ENCODE peak calls at places on chromosomes 2 and 18, in four cellular contexts. L is H1, U is trophoblast cell, I is neuronal stem cell. X is an unnamed sample.

GRCh38 chr2:10316336-10316735 is 13.6 kb downstream of the HPCAL1 start:
- DNase-seq in L (no peak), U (no peak), I (no peak), X (peak)

GRCh38 chr18:24741961-24742738 is 281.7 kb downstream of the HRH4 start:
- DNase-seq in L (no peak), U (peak), I (no peak), X (peak)

GRCh38 chr2:5057895-5058294 is 634.3 kb upstream of the SOX11 start:
- DNase-seq in L (no peak), U (no peak), I (no peak), X (no peak)

GRCh38 chr2:46765045-46765444 is 150.6 kb downstream of the MCFD2 start:
- DNase-seq in L (no peak), U (no peak), I (no peak), X (no peak)

GRCh38 chr2:55961318-55961911 is 37.8 kb upstream of the EFEMP1 start:
- DNase-seq in L (no peak), U (peak), I (peak), X (peak)

GRCh38 chr2:135783416-135783815 is 41.8 kb downstream of the UBXN4 start:
- DNase-seq in L (no peak), U (no peak), I (no peak), X (no peak)

GRCh38 chr2:119760876-119761275 is 1.2 kb downstream of the PTPN4 start:
- DNase-seq in L (no peak), U (no peak), I (no peak), X (peak)

GRCh38 chr2:85577386-85578242 is at the start of gene VAMP8:
- DNase-seq in L (peak), U (peak), I (no peak), X (no peak)

GRCh38 chr2:200705305-200705985 is 106.3 kb upstream of the BZW1 start:
- DNase-seq in L (peak), U (no peak), I (peak), X (peak)

GRCh38 chr18:10265560-10266235 is 188.7 kb upstream of the APCDD1 start:
- DNase-seq in L (no peak), U (peak), I (no peak), X (no peak)

GRCh38 chr2:141529674-141530073 is 601.1 kb downstream of the LRP1B start:
- DNase-seq in L (no peak), U (no peak), I (no peak), X (no peak)

GRCh38 chr18:23689031-23689615 is at the start of gene LAMA3:
- DNase-seq in L (no peak), U (peak), I (peak), X (peak)

GRCh38 chr2:66567742-66568141 is 132.8 kb downstream of the MEIS1 start:
- DNase-seq in L (no peak), U (no peak), I (no peak), X (no peak)

GRCh38 chr18:55856191-55856590 is 268.2 kb upstream of the TCF4 start:
- DNase-seq in L (peak), U (peak), I (no peak), X (peak)

GRCh38 chr2:118224144-118224887 is 136.0 kb downstream of the INSIG2 start:
- DNase-seq in L (no peak), U (peak), I (peak), X (no peak)

GRCh38 chr2:198471291-198471690 is 666.9 kb downstream of the PLCL1 start:
- DNase-seq in L (no peak), U (no peak), I (no peak), X (no peak)

GRCh38 chr2:101706819-101707177 is 9.3 kb downstream of the MAP4K4 start:
- DNase-seq in L (no peak), U (no peak), I (no peak), X (no peak)

GRCh38 chr2:179802483-179802882 is 58.9 kb downstream of the ZNF385B start:
- DNase-seq in L (no peak), U (peak), I (no peak), X (no peak)

GRCh38 chr2:177547772-177548171 is 155.2 kb downstream of the AGPS start:
- DNase-seq in L (no peak), U (no peak), I (no peak), X (no peak)

GRCh38 chr18:70490008-70490933 is 201.4 kb downstream of the SOCS6 start:
- DNase-seq in L (no peak), U (peak), I (peak), X (peak)

GRCh38 chr2:44087037-44087713 is 81.5 kb upstream of the PPM1B start:
- DNase-seq in L (peak), U (peak), I (peak), X (peak)

GRCh38 chr2:200357845-200358244 is 51.4 kb downstream of the SPATS2L start:
- DNase-seq in L (no peak), U (no peak), I (no peak), X (no peak)

GRCh38 chr2:101756266-101756665 is 58.8 kb downstream of the MAP4K4 start:
- DNase-seq in L (no peak), U (no peak), I (no peak), X (no peak)

GRCh38 chr18:34760444-34760843 is 50.3 kb downstream of the DTNA start:
- DNase-seq in L (no peak), U (no peak), I (no peak), X (no peak)

GRCh38 chr2:950627-950992 is at the start of gene SNTG2:
- DNase-seq in L (no peak), U (no peak), I (peak), X (no peak)

GRCh38 chr18:21300616-21301200 is 58.7 kb downstream of the GREB1L start:
- DNase-seq in L (no peak), U (no peak), I (no peak), X (no peak)

GRCh38 chr18:53639696-53640095 is 584.8 kb downstream of the MBD2 start:
- DNase-seq in L (no peak), U (no peak), I (no peak), X (no peak)
- H4K91ac ChIP-seq in L (no peak), U (no peak), I (no peak), X (no peak)

DNA sequence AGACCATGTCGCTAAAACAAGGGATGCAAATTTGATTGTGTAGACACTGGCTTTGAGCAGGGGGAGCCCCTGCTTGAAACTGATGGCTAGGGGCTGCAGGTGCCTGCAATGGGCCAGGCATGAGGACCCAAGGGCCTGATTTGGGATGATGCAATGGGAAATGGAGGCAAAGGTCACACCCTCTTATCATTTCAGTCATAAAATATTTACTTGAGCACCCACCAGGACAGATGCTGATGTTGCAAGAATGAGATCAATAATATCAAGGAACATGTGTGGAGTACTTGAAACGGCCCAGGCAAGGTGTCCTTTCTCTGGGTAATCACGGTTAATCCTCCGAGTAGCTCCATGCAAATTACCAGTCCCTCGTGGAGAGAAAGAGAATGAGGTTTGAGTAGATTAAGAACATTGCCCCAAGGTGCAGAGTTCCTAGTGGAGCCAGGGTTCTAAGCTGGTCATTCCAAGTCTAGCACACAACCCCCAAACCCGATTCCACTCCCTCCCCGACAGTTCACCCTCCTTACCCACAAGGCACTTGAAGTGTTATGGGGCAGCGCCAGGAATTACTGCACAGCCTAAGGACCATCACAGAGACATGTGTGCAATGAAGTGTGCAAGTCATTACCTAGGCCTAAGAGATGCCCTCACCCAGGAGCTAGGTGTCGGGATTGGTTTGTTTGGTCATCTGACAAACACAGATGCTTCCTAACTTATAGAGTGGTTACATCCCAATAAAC is 14.0 kb upstream of the TMBIM1 start:
- DNase-seq in L (no peak), U (no peak), I (no peak), X (no peak)
- H4K91ac ChIP-seq in L (no peak), U (no peak), I (no peak), X (no peak)

DNA sequence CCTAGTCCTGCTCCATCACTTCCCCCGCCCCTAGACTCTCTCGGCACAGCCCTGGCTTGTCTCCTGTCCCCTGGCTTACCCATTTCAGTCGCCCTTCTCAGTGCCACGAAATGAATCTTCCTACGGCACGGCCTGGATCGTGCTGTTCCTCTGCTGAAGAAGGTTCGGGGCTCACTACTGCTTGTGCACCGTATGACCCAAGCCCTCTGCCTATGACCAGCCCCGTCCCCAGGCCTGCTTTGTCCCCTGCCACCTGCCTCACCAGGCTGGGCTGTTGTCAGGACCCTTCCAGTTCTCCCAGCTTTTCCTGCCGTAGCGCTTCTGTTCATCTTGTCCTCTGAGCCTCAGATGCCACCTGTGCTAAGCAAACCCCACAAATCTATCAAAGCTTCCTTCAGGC is 13.9 kb downstream of the CHMP1B start:
- DNase-seq in L (no peak), U (no peak), I (no peak), X (no peak)
- H4K91ac ChIP-seq in L (no peak), U (no peak), I (no peak), X (no peak)

GRCh38 chr2:126663184-126663963 is 7.4 kb downstream of the GYPC start:
- DNase-seq in L (no peak), U (no peak), I (no peak), X (no peak)
- H4K91ac ChIP-seq in L (no peak), U (no peak), I (no peak), X (no peak)

GRCh38 chr2:171159326-171160118 is 1.2 kb downstream of the TLK1 start:
- DNase-seq in L (no peak), U (peak), I (peak), X (peak)
- H4K91ac ChIP-seq in L (peak), U (peak), I (no peak), X (peak)

GRCh38 chr2:229921101-229921891 is 513 bp downstream of the TRIP12 start:
- DNase-seq in L (no peak), U (peak), I (peak), X (peak)
- H4K91ac ChIP-seq in L (no peak), U (peak), I (peak), X (peak)

DNA sequence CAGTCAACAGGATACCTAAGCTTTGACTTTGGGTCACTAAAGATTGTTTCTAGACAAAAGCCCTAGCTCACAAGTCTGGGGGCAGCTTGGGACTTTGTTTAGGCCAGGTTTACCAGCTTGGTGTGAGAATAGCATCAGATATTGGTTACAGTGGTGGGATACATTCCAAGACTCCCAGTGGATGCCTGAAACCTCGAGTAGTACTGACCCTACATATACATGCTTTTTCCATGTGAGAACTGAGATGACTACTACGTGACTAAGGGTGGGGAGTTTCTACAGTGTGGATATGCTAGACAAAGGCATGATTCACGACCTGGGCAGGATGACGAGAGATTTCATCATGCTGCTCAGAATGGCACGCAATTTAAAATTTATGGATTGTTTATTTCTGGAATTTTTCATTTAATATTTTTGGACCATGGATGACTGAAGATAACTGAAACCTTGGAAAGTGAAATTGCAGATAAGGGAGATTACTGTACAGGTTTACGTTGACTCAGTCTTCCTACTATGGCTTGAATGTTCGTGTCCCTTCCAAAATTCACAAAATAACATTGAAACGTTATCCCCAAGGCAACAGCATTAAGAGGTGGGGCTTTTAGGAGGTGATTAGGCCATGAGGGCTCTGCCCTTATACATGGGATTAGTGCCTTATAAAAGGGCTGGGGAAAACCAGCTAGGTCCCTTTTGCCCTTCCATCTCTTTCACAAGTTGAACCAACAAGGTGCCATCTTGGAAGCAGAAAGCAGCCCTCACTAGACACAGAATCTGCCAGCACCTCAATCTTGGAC is 50.2 kb upstream of the CTAGE1 start:
- DNase-seq in L (no peak), U (peak), I (no peak), X (peak)
- H4K91ac ChIP-seq in L (no peak), U (no peak), I (no peak), X (peak)

GRCh38 chr2:165069131-165069530 is 113.8 kb upstream of the SLC38A11 start:
- DNase-seq in L (no peak), U (no peak), I (no peak), X (peak)

GRCh38 chr2:165074323-165074722 is 119.0 kb upstream of the SLC38A11 start:
- DNase-seq in L (no peak), U (no peak), I (no peak), X (no peak)

GRCh38 chr2:165067958-165068612 is 112.8 kb upstream of the SLC38A11 start:
- DNase-seq in L (peak), U (peak), I (peak), X (peak)

GRCh38 chr2:165074884-165075283 is 119.6 kb upstream of the SLC38A11 start:
- DNase-seq in L (no peak), U (no peak), I (no peak), X (no peak)

DNA sequence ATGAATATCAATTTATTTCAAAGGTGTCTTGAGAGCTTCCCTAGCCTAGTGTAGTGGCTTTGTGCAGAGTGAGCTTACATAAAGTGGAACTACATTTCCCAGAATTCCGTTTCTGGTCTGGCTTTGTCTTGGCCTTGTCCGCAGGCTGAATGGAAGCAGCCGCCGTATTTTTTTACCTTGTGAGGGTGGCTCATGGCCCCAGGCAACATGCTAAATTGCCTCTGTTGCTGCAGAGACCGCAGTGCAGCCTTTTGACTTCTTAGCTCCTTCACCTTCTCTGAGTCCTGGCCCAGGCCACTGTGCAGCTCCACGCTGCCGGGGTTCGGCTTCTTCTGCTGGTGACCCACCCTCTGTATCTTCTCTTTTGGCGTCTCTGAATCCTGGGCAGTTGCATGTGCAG is 114.8 kb upstream of the SLC38A11 start:
- DNase-seq in L (peak), U (peak), I (no peak), X (no peak)
- H4K91ac ChIP-seq in L (peak), U (no peak), I (no peak), X (no peak)